ENCODE peak calls at places on chromosomes 11 and 22, in four cellular contexts. G is PC-3, E is GM23248, R is OCI-LY7. V is an unnamed sample.

GRCh38 chr11:120226242-120226641 is 13.7 kb upstream of the POU2F3 start:
- DNase-seq in G (no peak), E (no peak), R (no peak), V (no peak)

GRCh38 chr11:131980199-131980598 is 609.8 kb downstream of the NTM start:
- DNase-seq in G (no peak), E (no peak), R (no peak), V (no peak)

GRCh38 chr11:60348116-60348515 is 21.1 kb downstream of the MS4A6E start:
- DNase-seq in G (no peak), E (no peak), R (peak), V (no peak)

GRCh38 chr11:96520939-96521338 is 131.1 kb downstream of the JRKL start:
- DNase-seq in G (no peak), E (no peak), R (no peak), V (no peak)

GRCh38 chr22:41261541-41262249 is 21.0 kb upstream of the CHADL start:
- DNase-seq in G (no peak), E (no peak), R (no peak), V (no peak)

GRCh38 chr11:10719616-10720015 is 26.1 kb upstream of the IRAG1 start:
- DNase-seq in G (no peak), E (no peak), R (no peak), V (no peak)

GRCh38 chr22:37892566-37893338 is 13.3 kb upstream of the MICALL1 start:
- DNase-seq in G (no peak), E (no peak), R (no peak), V (no peak)

GRCh38 chr11:59647245-59647965 is 21.4 kb downstream of the PATL1 start:
- DNase-seq in G (no peak), E (no peak), R (no peak), V (no peak)

GRCh38 chr11:128324531-128325141 is 262.7 kb downstream of the ETS1 start:
- DNase-seq in G (no peak), E (no peak), R (no peak), V (no peak)

GRCh38 chr11:61827573-61828378 is at the start of gene FADS2:
- DNase-seq in G (peak), E (peak), R (no peak), V (no peak)

GRCh38 chr11:116173506-116173905 is 599.3 kb downstream of the BUD13 start:
- DNase-seq in G (no peak), E (no peak), R (no peak), V (no peak)

GRCh38 chr11:92782806-92783205 is 186.6 kb upstream of the MTNR1B start:
- DNase-seq in G (no peak), E (peak), R (no peak), V (no peak)

GRCh38 chr11:7471071-7471470 is 14.2 kb upstream of the OLFML1 start:
- DNase-seq in G (no peak), E (no peak), R (no peak), V (no peak)

GRCh38 chr11:14854057-14854456 is 38.0 kb downstream of the CYP2R1 start:
- DNase-seq in G (peak), E (no peak), R (no peak), V (no peak)

GRCh38 chr11:34311126-34311525 is 46.7 kb downstream of the ABTB2 start:
- DNase-seq in G (no peak), E (no peak), R (no peak), V (no peak)

GRCh38 chr11:75199412-75199955 is 41.1 kb upstream of the TPBGL start:
- DNase-seq in G (no peak), E (no peak), R (no peak), V (no peak)

GRCh38 chr11:115221461-115222069 is 282.6 kb downstream of the CADM1 start:
- DNase-seq in G (no peak), E (peak), R (peak), V (no peak)

GRCh38 chr22:23068832-23069385 is 1.4 kb upstream of the GNAZ start:
- DNase-seq in G (no peak), E (no peak), R (no peak), V (no peak)

GRCh38 chr22:30408388-30409101 is 11.7 kb downstream of the SEC14L2 start:
- DNase-seq in G (peak), E (peak), R (no peak), V (no peak)

GRCh38 chr22:38141574-38141973 is 31.1 kb upstream of the BAIAP2L2 start:
- DNase-seq in G (no peak), E (no peak), R (no peak), V (no peak)

GRCh38 chr11:70267405-70267950 is 3.0 kb upstream of the PPFIA1 start:
- DNase-seq in G (no peak), E (peak), R (no peak), V (no peak)

GRCh38 chr11:46896719-46897406 is 21.5 kb downstream of the LRP4 start:
- DNase-seq in G (peak), E (peak), R (peak), V (peak)

GRCh38 chr11:60756307-60757032 is at the start of gene MS4A15:
- DNase-seq in G (peak), E (peak), R (peak), V (peak)

GRCh38 chr11:29119691-29120328 is 897.0 kb downstream of the KCNA4 start:
- DNase-seq in G (peak), E (peak), R (no peak), V (no peak)

GRCh38 chr11:77083553-77084245 is 16.9 kb downstream of the CAPN5 start:
- DNase-seq in G (no peak), E (no peak), R (no peak), V (no peak)

GRCh38 chr11:100574894-100575769 is 112.0 kb upstream of the ARHGAP42 start:
- DNase-seq in G (peak), E (peak), R (no peak), V (peak)

GRCh38 chr11:77127969-77128691 is at the start of gene MYO7A:
- DNase-seq in G (no peak), E (peak), R (peak), V (no peak)

GRCh38 chr11:23288001-23288783 is 427.9 kb upstream of the CCDC179 start:
- DNase-seq in G (peak), E (peak), R (no peak), V (no peak)

GRCh38 chr11:57336111-57336666 is 497 bp upstream of the SSRP1 start:
- DNase-seq in G (no peak), E (peak), R (no peak), V (no peak)

GRCh38 chr11:61195710-61196109 is 7.6 kb upstream of the PGA3 start:
- DNase-seq in G (no peak), E (no peak), R (no peak), V (no peak)

GRCh38 chr11:12942157-12942556 is 67.0 kb upstream of the RASSF10 start:
- DNase-seq in G (no peak), E (no peak), R (no peak), V (no peak)

GRCh38 chr11:112797072-112797471 is 164.1 kb upstream of the NCAM1 start:
- DNase-seq in G (no peak), E (no peak), R (no peak), V (no peak)
- TF ChIP-seq EZH2phosphoT487 in G (no peak), E (no peak), R (no peak), V (no peak)

DNA sequence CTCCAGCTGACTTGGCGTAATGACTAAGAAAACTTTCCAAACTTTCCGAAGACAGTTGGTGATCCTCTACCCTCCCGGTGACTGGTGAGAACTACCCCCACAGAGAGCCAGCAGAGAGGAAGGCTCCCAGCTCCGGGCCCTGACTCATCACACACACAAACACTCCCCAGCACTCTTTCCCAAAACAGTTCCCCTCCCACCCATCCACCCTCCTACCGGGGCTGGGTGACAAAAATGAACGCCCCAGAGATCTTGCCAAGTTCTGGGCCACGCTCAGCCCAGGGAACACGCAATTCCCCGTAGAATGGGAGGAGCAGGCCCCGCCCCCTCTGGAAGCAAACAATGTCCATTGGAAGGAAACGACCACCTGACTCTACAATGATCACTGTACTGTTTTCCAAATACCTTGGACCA is 21.3 kb upstream of the JAM3 start:
- DNase-seq in G (peak), E (peak), R (no peak), V (no peak)
- TF ChIP-seq EZH2phosphoT487 in G (no peak), E (no peak), R (no peak), V (no peak)

GRCh38 chr11:209275-210121 is 2.0 kb downstream of the RIC8A start:
- DNase-seq in G (no peak), E (peak), R (peak), V (no peak)
- TF ChIP-seq EZH2phosphoT487 in G (no peak), E (no peak), R (no peak), V (no peak)

GRCh38 chr11:68892576-68892975 is 11.1 kb downstream of the MRPL21 start:
- DNase-seq in G (no peak), E (no peak), R (no peak), V (no peak)

GRCh38 chr11:68893282-68893681 is 10.3 kb downstream of the MRPL21 start:
- DNase-seq in G (no peak), E (no peak), R (no peak), V (no peak)

GRCh38 chr11:68889948-68890446 is 13.6 kb downstream of the MRPL21 start:
- DNase-seq in G (no peak), E (peak), R (no peak), V (no peak)

GRCh38 chr11:68890490-68891231 is 13.0 kb downstream of the MRPL21 start:
- DNase-seq in G (no peak), E (peak), R (no peak), V (no peak)

DNA sequence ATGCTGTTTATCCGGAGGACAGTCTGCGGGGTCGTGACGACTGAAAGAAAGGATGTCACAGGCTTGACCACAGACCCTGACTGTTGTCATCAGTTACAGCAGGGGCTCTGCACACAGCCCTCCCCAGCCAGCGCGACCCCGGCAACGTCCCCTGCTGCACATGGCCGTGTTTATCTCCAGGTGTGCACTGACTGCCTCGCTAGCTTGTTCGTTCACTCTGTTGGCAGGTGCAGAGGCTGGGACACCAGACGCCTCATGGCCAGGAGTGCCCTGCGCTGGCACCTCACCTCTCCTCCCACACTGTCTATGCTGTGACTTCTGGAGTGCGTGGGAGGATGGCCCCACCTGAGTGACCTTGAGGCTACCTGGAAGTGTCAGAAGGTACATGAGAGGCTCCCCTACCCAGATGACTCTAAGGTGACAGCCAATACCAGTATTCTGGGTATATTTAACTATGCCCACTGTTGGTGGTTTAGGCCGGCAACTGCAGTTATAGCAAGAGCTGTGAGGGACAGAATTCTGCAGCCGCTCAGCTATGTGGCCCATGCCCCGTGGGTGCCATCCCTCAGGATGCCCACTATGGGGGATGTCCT is 12.2 kb downstream of the MRPL21 start:
- DNase-seq in G (no peak), E (no peak), R (no peak), V (no peak)
- TF ChIP-seq EZH2phosphoT487 in G (no peak), E (no peak), R (no peak), V (no peak)

DNA sequence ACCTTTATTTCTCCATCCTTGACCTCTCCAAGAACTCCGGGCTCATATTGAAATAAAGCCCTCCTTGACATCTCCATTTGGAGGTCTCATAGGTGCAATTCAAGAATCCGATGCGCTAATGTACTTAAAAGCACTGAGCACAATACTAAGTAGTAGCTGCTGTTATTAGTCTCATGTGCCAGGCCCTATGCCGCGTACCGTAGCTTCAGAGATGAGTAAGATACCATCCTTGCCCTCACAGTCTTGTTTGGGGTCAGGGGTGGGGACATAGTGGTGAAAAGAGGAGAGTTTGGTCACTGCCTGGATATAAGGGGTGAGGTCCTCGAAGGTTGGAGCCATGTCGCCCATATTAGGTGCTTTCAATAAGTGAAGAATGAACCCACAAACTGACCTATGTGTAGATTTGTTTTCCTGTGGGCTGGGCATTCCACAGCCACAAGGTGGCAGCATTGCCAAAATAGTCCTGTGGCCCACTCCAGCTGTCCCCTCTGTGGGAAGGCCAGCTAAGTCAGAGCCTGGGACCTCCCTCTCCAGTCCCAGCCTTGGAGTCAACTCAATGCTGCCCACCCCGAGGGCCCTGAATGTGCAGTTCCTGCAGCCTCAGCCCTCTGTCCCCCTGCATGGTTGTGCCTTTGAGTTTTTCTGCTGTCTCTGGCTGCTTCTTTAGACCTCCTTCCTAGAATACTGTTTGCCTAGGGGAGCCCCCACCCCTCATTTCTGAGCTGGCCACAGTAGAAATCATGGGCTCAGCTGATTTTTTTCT is 6.5 kb downstream of the DCPS start:
- DNase-seq in G (peak), E (peak), R (peak), V (peak)
- TF ChIP-seq EZH2phosphoT487 in G (no peak), E (no peak), R (no peak), V (no peak)

GRCh38 chr11:71580057-71581003 is 2.3 kb downstream of the KRTAP5-11 start:
- DNase-seq in G (peak), E (peak), R (peak), V (peak)
- TF ChIP-seq EZH2phosphoT487 in G (no peak), E (no peak), R (no peak), V (no peak)

V was measured in HCT116.